ENCODE peak calls at places on chromosomes 11 and 22, in four cellular contexts. N is EH, G is NCI-H187, K is astrocyte of the spinal cord. C is an unnamed sample.

GRCh38 chr11:47376543-47377371 is 1.6 kb downstream of the SPI1 start:
- DNase-seq in G (no peak), K (no peak), N (no peak), C (no peak)

GRCh38 chr11:123302751-123303195 is 107.7 kb upstream of the CLMP start:
- DNase-seq in G (no peak), K (peak; percentile 44), N (peak; percentile 88), C (no peak)

GRCh38 chr11:27255447-27255828 is 107.6 kb downstream of the CCDC34 start:
- DNase-seq in K (peak; percentile 90), G (no peak), N (peak; percentile 91), C (no peak)

GRCh38 chr22:43827336-43827735 is 15.2 kb upstream of the EFCAB6 start:
- DNase-seq in G (no peak), N (no peak), K (no peak), C (no peak)

GRCh38 chr11:110921742-110922200 is 209.5 kb upstream of the ARHGAP20 start:
- DNase-seq in G (no peak), K (peak; percentile 62), N (peak; percentile 31), C (no peak)

GRCh38 chr11:75851203-75851602 is 36.2 kb downstream of the UVRAG start:
- DNase-seq in K (no peak), N (peak; percentile 47), G (no peak), C (peak; percentile 41)

GRCh38 chr11:81197396-81197795 is 1536.3 kb downstream of the FAM181B start:
- DNase-seq in N (no peak), G (no peak), K (no peak), C (no peak)

GRCh38 chr11:131624526-131624925 is 254.1 kb downstream of the NTM start:
- DNase-seq in G (no peak), K (peak; percentile 32), N (peak; percentile 9), C (no peak)

GRCh38 chr11:64490562-64491216 is 100.3 kb upstream of the SLC22A12 start:
- DNase-seq in N (no peak), K (no peak), G (no peak), C (no peak)

GRCh38 chr22:19393704-19394103 is 37.8 kb downstream of the HIRA start:
- DNase-seq in G (no peak), K (no peak), N (no peak), C (no peak)

GRCh38 chr11:110835103-110835502 is 122.9 kb upstream of the ARHGAP20 start:
- DNase-seq in K (no peak), N (no peak), G (no peak), C (no peak)

GRCh38 chr11:119764108-119764874 is 35.3 kb upstream of the NECTIN1 start:
- DNase-seq in N (peak; percentile 44), G (peak; percentile 49), K (peak; percentile 21), C (no peak)

GRCh38 chr11:131637469-131638175 is 267.2 kb downstream of the NTM start:
- DNase-seq in K (peak; percentile 79), N (peak; percentile 28), G (no peak), C (no peak)

GRCh38 chr11:127395034-127395433 is 394.5 kb upstream of the KIRREL3 start:
- DNase-seq in G (no peak), N (no peak), K (no peak), C (no peak)

GRCh38 chr11:7098235-7098832 is 9.5 kb downstream of the RBMXL2 start:
- DNase-seq in G (peak; percentile 5), K (peak; percentile 38), N (peak; percentile 51), C (peak; percentile 67)

GRCh38 chr11:6321961-6322362 is 1.7 kb upstream of the CAVIN3 start:
- DNase-seq in K (peak; percentile 65), G (no peak), N (peak; percentile 78), C (peak; percentile 68)

GRCh38 chr11:74671520-74672196 is 59.6 kb downstream of the CHRDL2 start:
- DNase-seq in N (peak; percentile 92), G (no peak), K (peak; percentile 45), C (no peak)

GRCh38 chr22:40512426-40513136 is 123.9 kb downstream of the MRTFA start:
- DNase-seq in G (no peak), N (peak; percentile 100), K (peak; percentile 96), C (no peak)

GRCh38 chr11:6855971-6856542 is 6.8 kb upstream of the OR10A2 start:
- DNase-seq in K (peak; percentile 8), G (no peak), N (peak; percentile 63), C (no peak)

GRCh38 chr22:20420157-20420842 is 17.3 kb downstream of the SCARF2 start:
- DNase-seq in K (no peak), G (no peak), N (no peak), C (no peak)

GRCh38 chr22:36145881-36146280 is 14.7 kb downstream of the APOL3 start:
- DNase-seq in N (peak; percentile 67), K (no peak), G (no peak), C (no peak)

GRCh38 chr11:67437082-67437821 is at the start of gene PTPRCAP:
- DNase-seq in G (no peak), N (no peak), K (no peak), C (no peak)

C was measured in endothelial cell of umbilical vein.